ENCODE peak calls at places on chromosomes 4 and X, in six cellular contexts. One of them, this sample, is unnamed.

GRCh38 chr4:127211377-127212268 is 421.1 kb upstream of the INTU start:
- DNase-seq in lung: no peak
- DNase-seq in posterior cingulate gyrus: no peak
- DNase-seq in NCI-H1436 treated with DMSO at 0.1 percent for 48 hours: no peak
- DNase-seq in H9: no peak
- DNase-seq in CD4-positive, alpha-beta T cell: no peak
- DNase-seq in this sample: no peak

GRCh38 chr4:11765849-11766453 is 337.3 kb upstream of the HS3ST1 start:
- DNase-seq in lung: no peak
- DNase-seq in posterior cingulate gyrus: no peak
- DNase-seq in NCI-H1436 treated with DMSO at 0.1 percent for 48 hours: no peak
- DNase-seq in H9: peak; percentile 32
- DNase-seq in CD4-positive, alpha-beta T cell: no peak
- DNase-seq in this sample: no peak

GRCh38 chrX:97494756-97495372 is 611.2 kb downstream of the RPA4 start:
- DNase-seq in lung: no peak
- DNase-seq in posterior cingulate gyrus: no peak
- DNase-seq in NCI-H1436 treated with DMSO at 0.1 percent for 48 hours: no peak
- DNase-seq in H9: no peak
- DNase-seq in CD4-positive, alpha-beta T cell: no peak
- DNase-seq in this sample: no peak

GRCh38 chr4:1244081-1244977 is 4.6 kb downstream of the CTBP1 start:
- DNase-seq in lung: no peak
- DNase-seq in posterior cingulate gyrus: no peak
- DNase-seq in NCI-H1436 treated with DMSO at 0.1 percent for 48 hours: no peak
- DNase-seq in H9: no peak
- DNase-seq in CD4-positive, alpha-beta T cell: no peak
- DNase-seq in this sample: no peak

GRCh38 chr4:138182838-138183426 is 59.2 kb downstream of the SLC7A11 start:
- DNase-seq in lung: no peak
- DNase-seq in posterior cingulate gyrus: no peak
- DNase-seq in NCI-H1436 treated with DMSO at 0.1 percent for 48 hours: no peak
- DNase-seq in H9: no peak
- DNase-seq in CD4-positive, alpha-beta T cell: no peak
- DNase-seq in this sample: no peak

GRCh38 chr4:38567448-38567847 is 96.6 kb upstream of the KLF3 start:
- DNase-seq in lung: no peak
- DNase-seq in posterior cingulate gyrus: no peak
- DNase-seq in NCI-H1436 treated with DMSO at 0.1 percent for 48 hours: no peak
- DNase-seq in H9: no peak
- DNase-seq in CD4-positive, alpha-beta T cell: no peak
- DNase-seq in this sample: no peak

GRCh38 chr4:1200425-1201035 is 28.1 kb upstream of the SPON2 start:
- DNase-seq in lung: no peak
- DNase-seq in posterior cingulate gyrus: no peak
- DNase-seq in NCI-H1436 treated with DMSO at 0.1 percent for 48 hours: no peak
- DNase-seq in H9: peak; percentile 22
- DNase-seq in CD4-positive, alpha-beta T cell: no peak
- DNase-seq in this sample: no peak

GRCh38 chrX:53930513-53931380 is 113.5 kb downstream of the PHF8 start:
- DNase-seq in lung: no peak
- DNase-seq in posterior cingulate gyrus: no peak
- DNase-seq in NCI-H1436 treated with DMSO at 0.1 percent for 48 hours: no peak
- DNase-seq in H9: no peak
- DNase-seq in CD4-positive, alpha-beta T cell: no peak
- DNase-seq in this sample: no peak

GRCh38 chr4:23324291-23324690 is 565.6 kb downstream of the PPARGC1A start:
- DNase-seq in lung: no peak
- DNase-seq in posterior cingulate gyrus: no peak
- DNase-seq in NCI-H1436 treated with DMSO at 0.1 percent for 48 hours: no peak
- DNase-seq in H9: no peak
- DNase-seq in CD4-positive, alpha-beta T cell: no peak
- DNase-seq in this sample: no peak

GRCh38 chrX:120428309-120428708 is 40.8 kb downstream of the LAMP2 start:
- DNase-seq in lung: no peak
- DNase-seq in posterior cingulate gyrus: no peak
- DNase-seq in NCI-H1436 treated with DMSO at 0.1 percent for 48 hours: no peak
- DNase-seq in H9: no peak
- DNase-seq in CD4-positive, alpha-beta T cell: no peak
- DNase-seq in this sample: no peak

GRCh38 chr4:1967512-1968149 is 41.1 kb downstream of the NELFA start:
- DNase-seq in lung: no peak
- DNase-seq in posterior cingulate gyrus: no peak
- DNase-seq in NCI-H1436 treated with DMSO at 0.1 percent for 48 hours: no peak
- DNase-seq in H9: no peak
- DNase-seq in CD4-positive, alpha-beta T cell: no peak
- DNase-seq in this sample: no peak

GRCh38 chr4:2761035-2761923 is 5.1 kb upstream of the TNIP2 start:
- DNase-seq in lung: no peak
- DNase-seq in posterior cingulate gyrus: no peak
- DNase-seq in NCI-H1436 treated with DMSO at 0.1 percent for 48 hours: no peak
- DNase-seq in H9: peak; percentile 64
- DNase-seq in CD4-positive, alpha-beta T cell: no peak
- DNase-seq in this sample: no peak

GRCh38 chrX:105706041-105706440 is 116.3 kb upstream of the NRK start:
- DNase-seq in lung: no peak
- DNase-seq in posterior cingulate gyrus: no peak
- DNase-seq in NCI-H1436 treated with DMSO at 0.1 percent for 48 hours: no peak
- DNase-seq in H9: no peak
- DNase-seq in CD4-positive, alpha-beta T cell: no peak
- DNase-seq in this sample: no peak

GRCh38 chrX:109749207-109749606 is 16.1 kb upstream of the ACSL4 start:
- DNase-seq in lung: no peak
- DNase-seq in posterior cingulate gyrus: no peak
- DNase-seq in NCI-H1436 treated with DMSO at 0.1 percent for 48 hours: no peak
- DNase-seq in H9: no peak
- DNase-seq in CD4-positive, alpha-beta T cell: no peak
- DNase-seq in this sample: no peak

GRCh38 chr4:185898413-185898812 is 86.4 kb upstream of the SORBS2 start:
- DNase-seq in lung: no peak
- DNase-seq in posterior cingulate gyrus: no peak
- DNase-seq in NCI-H1436 treated with DMSO at 0.1 percent for 48 hours: no peak
- DNase-seq in H9: no peak
- DNase-seq in CD4-positive, alpha-beta T cell: no peak
- DNase-seq in this sample: no peak

GRCh38 chr4:10478621-10479020 is 21.4 kb upstream of the ZNF518B start:
- DNase-seq in lung: no peak
- DNase-seq in posterior cingulate gyrus: no peak
- DNase-seq in NCI-H1436 treated with DMSO at 0.1 percent for 48 hours: no peak
- DNase-seq in H9: no peak
- DNase-seq in CD4-positive, alpha-beta T cell: no peak
- DNase-seq in this sample: no peak

GRCh38 chr4:105182211-105182610 is 35.5 kb downstream of the TET2 start:
- DNase-seq in lung: no peak
- DNase-seq in posterior cingulate gyrus: no peak
- DNase-seq in NCI-H1436 treated with DMSO at 0.1 percent for 48 hours: no peak
- DNase-seq in H9: no peak
- DNase-seq in CD4-positive, alpha-beta T cell: no peak
- DNase-seq in this sample: no peak

GRCh38 chrX:42704454-42704853 is 73.5 kb downstream of the PPP1R2C start:
- DNase-seq in lung: no peak
- DNase-seq in posterior cingulate gyrus: no peak
- DNase-seq in NCI-H1436 treated with DMSO at 0.1 percent for 48 hours: no peak
- DNase-seq in H9: no peak
- DNase-seq in CD4-positive, alpha-beta T cell: no peak
- DNase-seq in this sample: no peak

GRCh38 chr4:156242390-156242789 is 288.7 kb upstream of the CTSO start:
- DNase-seq in lung: no peak
- DNase-seq in posterior cingulate gyrus: no peak
- DNase-seq in NCI-H1436 treated with DMSO at 0.1 percent for 48 hours: no peak
- DNase-seq in H9: no peak
- DNase-seq in CD4-positive, alpha-beta T cell: no peak
- DNase-seq in this sample: no peak

GRCh38 chrX:2536974-2537373 is 36.2 kb upstream of the DHRSX start:
- DNase-seq in lung: no peak
- DNase-seq in posterior cingulate gyrus: no peak
- DNase-seq in NCI-H1436 treated with DMSO at 0.1 percent for 48 hours: no peak
- DNase-seq in H9: no peak
- DNase-seq in CD4-positive, alpha-beta T cell: no peak
- DNase-seq in this sample: no peak

GRCh38 chr4:26938516-26938915 is 77.9 kb downstream of the STIM2 start:
- DNase-seq in lung: no peak
- DNase-seq in posterior cingulate gyrus: no peak
- DNase-seq in NCI-H1436 treated with DMSO at 0.1 percent for 48 hours: no peak
- DNase-seq in H9: no peak
- DNase-seq in CD4-positive, alpha-beta T cell: no peak
- DNase-seq in this sample: no peak

GRCh38 chrX:21487832-21488231 is 113.6 kb downstream of the CNKSR2 start:
- DNase-seq in lung: no peak
- DNase-seq in posterior cingulate gyrus: no peak
- DNase-seq in NCI-H1436 treated with DMSO at 0.1 percent for 48 hours: peak; percentile 38
- DNase-seq in H9: no peak
- DNase-seq in CD4-positive, alpha-beta T cell: no peak
- DNase-seq in this sample: no peak

GRCh38 chr4:142043509-142043908 is 407.1 kb downstream of the IL15 start:
- DNase-seq in lung: no peak
- DNase-seq in posterior cingulate gyrus: no peak
- DNase-seq in NCI-H1436 treated with DMSO at 0.1 percent for 48 hours: no peak
- DNase-seq in H9: no peak
- DNase-seq in CD4-positive, alpha-beta T cell: no peak
- DNase-seq in this sample: no peak

GRCh38 chr4:151694819-151695730 is 65.7 kb downstream of the GATB start:
- DNase-seq in lung: no peak
- DNase-seq in posterior cingulate gyrus: no peak
- DNase-seq in NCI-H1436 treated with DMSO at 0.1 percent for 48 hours: no peak
- DNase-seq in H9: no peak
- DNase-seq in CD4-positive, alpha-beta T cell: no peak
- DNase-seq in this sample: no peak

GRCh38 chr4:17027495-17027894 is 129.1 kb upstream of the LDB2 start:
- DNase-seq in lung: no peak
- DNase-seq in posterior cingulate gyrus: no peak
- DNase-seq in NCI-H1436 treated with DMSO at 0.1 percent for 48 hours: no peak
- DNase-seq in H9: no peak
- DNase-seq in CD4-positive, alpha-beta T cell: no peak
- DNase-seq in this sample: no peak

GRCh38 chrX:130523460-130524394 is 121.9 kb downstream of the RBMX2 start:
- DNase-seq in lung: no peak
- DNase-seq in posterior cingulate gyrus: no peak
- DNase-seq in NCI-H1436 treated with DMSO at 0.1 percent for 48 hours: no peak
- DNase-seq in H9: peak; percentile 76
- DNase-seq in CD4-positive, alpha-beta T cell: no peak
- DNase-seq in this sample: no peak

GRCh38 chrX:111411591-111412371 is at the start of gene DCX:
- DNase-seq in lung: no peak
- DNase-seq in posterior cingulate gyrus: no peak
- DNase-seq in NCI-H1436 treated with DMSO at 0.1 percent for 48 hours: peak; percentile 6
- DNase-seq in H9: peak; percentile 40
- DNase-seq in CD4-positive, alpha-beta T cell: no peak
- DNase-seq in this sample: no peak

GRCh38 chr4:118280501-118281218 is 72.1 kb downstream of the PRSS12 start:
- DNase-seq in lung: peak; percentile 68
- DNase-seq in posterior cingulate gyrus: peak; percentile 24
- DNase-seq in NCI-H1436 treated with DMSO at 0.1 percent for 48 hours: peak; percentile 7
- DNase-seq in H9: peak; percentile 54
- DNase-seq in CD4-positive, alpha-beta T cell: peak; percentile 24
- DNase-seq in this sample: no peak

GRCh38 chr4:170047774-170048354 is 21.7 kb upstream of the MFAP3L start:
- DNase-seq in lung: peak; percentile 51
- DNase-seq in posterior cingulate gyrus: peak; percentile 48
- DNase-seq in NCI-H1436 treated with DMSO at 0.1 percent for 48 hours: peak; percentile 1
- DNase-seq in H9: no peak
- DNase-seq in CD4-positive, alpha-beta T cell: peak; percentile 32
- DNase-seq in this sample: no peak

GRCh38 chr4:27350161-27350560 is 489.5 kb downstream of the STIM2 start:
- DNase-seq in lung: no peak
- DNase-seq in posterior cingulate gyrus: no peak
- DNase-seq in NCI-H1436 treated with DMSO at 0.1 percent for 48 hours: no peak
- DNase-seq in H9: no peak
- DNase-seq in CD4-positive, alpha-beta T cell: no peak
- DNase-seq in this sample: no peak

GRCh38 chr4:36399762-36400353 is 118.4 kb downstream of the DTHD1 start:
- DNase-seq in lung: no peak
- DNase-seq in posterior cingulate gyrus: no peak
- DNase-seq in NCI-H1436 treated with DMSO at 0.1 percent for 48 hours: no peak
- DNase-seq in H9: no peak
- DNase-seq in CD4-positive, alpha-beta T cell: peak; percentile 30
- DNase-seq in this sample: no peak

GRCh38 chr4:153595894-153596601 is 88.0 kb upstream of the TLR2 start:
- DNase-seq in lung: no peak
- DNase-seq in posterior cingulate gyrus: no peak
- DNase-seq in NCI-H1436 treated with DMSO at 0.1 percent for 48 hours: no peak
- DNase-seq in H9: no peak
- DNase-seq in CD4-positive, alpha-beta T cell: no peak
- DNase-seq in this sample: no peak

GRCh38 chrX:47608130-47608810 is 11.4 kb downstream of the SYN1 start:
- DNase-seq in lung: no peak
- DNase-seq in posterior cingulate gyrus: peak; percentile 60
- DNase-seq in NCI-H1436 treated with DMSO at 0.1 percent for 48 hours: no peak
- DNase-seq in H9: peak; percentile 70
- DNase-seq in CD4-positive, alpha-beta T cell: no peak
- DNase-seq in this sample: no peak

GRCh38 chrX:110563276-110563675 is 204.6 kb downstream of the RTL9 start:
- DNase-seq in lung: no peak
- DNase-seq in posterior cingulate gyrus: no peak
- DNase-seq in NCI-H1436 treated with DMSO at 0.1 percent for 48 hours: no peak
- DNase-seq in H9: no peak
- DNase-seq in CD4-positive, alpha-beta T cell: no peak
- DNase-seq in this sample: no peak

GRCh38 chr4:107643021-107643420 is 77.0 kb downstream of the PAPSS1 start:
- DNase-seq in lung: no peak
- DNase-seq in posterior cingulate gyrus: no peak
- DNase-seq in NCI-H1436 treated with DMSO at 0.1 percent for 48 hours: no peak
- DNase-seq in H9: no peak
- DNase-seq in CD4-positive, alpha-beta T cell: no peak
- DNase-seq in this sample: no peak

GRCh38 chr4:2924286-2924685 is 38.9 kb downstream of the NOP14 start:
- DNase-seq in lung: no peak
- DNase-seq in posterior cingulate gyrus: no peak
- DNase-seq in NCI-H1436 treated with DMSO at 0.1 percent for 48 hours: no peak
- DNase-seq in H9: no peak
- DNase-seq in CD4-positive, alpha-beta T cell: no peak
- DNase-seq in this sample: no peak

This sample was measured in mesothelial cell of epicardium.